ENCODE peak calls at places on chromosome 11, in eight cellular contexts. L is NCI-H2081 treated with DMSO at 0.1 percent for 48 hours; S is amniotic stem cell; E is NAMALWA; Y is CD8-positive, alpha-beta T cell; O is nucleus accumbens; C is NCI-H446 treated with DMSO at 0.1 percent for 48 hours; W is germinal center. Z is an unnamed sample.

GRCh38 chr11:78069465-78069864 is 5.8 kb downstream of the THRSP start:
- DNase-seq in L (no peak), S (no peak), E (peak; percentile 59), Y (no peak), O (no peak), C (no peak), W (no peak), Z (no peak)

GRCh38 chr11:5384335-5384734 is 723 bp downstream of the OR51M1 start:
- DNase-seq in L (no peak), S (no peak), E (no peak), Y (no peak), O (no peak), C (no peak), W (no peak), Z (no peak)

GRCh38 chr11:102117472-102118113 is 7.3 kb downstream of the YAP1 start:
- DNase-seq in L (no peak), S (no peak), E (no peak), Y (no peak), O (no peak), C (no peak), W (no peak), Z (no peak)

GRCh38 chr11:113817162-113817561 is 37.6 kb downstream of the CLDN25 start:
- DNase-seq in L (no peak), S (no peak), E (no peak), Y (no peak), O (no peak), C (no peak), W (no peak), Z (peak; percentile 51)

GRCh38 chr11:111777094-111778046 is 11.2 kb upstream of the PPP2R1B start:
- DNase-seq in L (peak; percentile 40), S (peak; percentile 53), E (peak; percentile 85), Y (peak; percentile 14), O (peak; percentile 11), C (peak; percentile 57), W (peak; percentile 57), Z (peak; percentile 71)

GRCh38 chr11:126122863-126123262 is 60.2 kb upstream of the CDON start:
- DNase-seq in L (no peak), S (no peak), E (no peak), Y (no peak), O (no peak), C (peak; percentile 29), W (no peak), Z (peak; percentile 21)

GRCh38 chr11:122963981-122964380 is 17.7 kb downstream of the BSX start:
- DNase-seq in L (no peak), S (no peak), E (no peak), Y (no peak), O (no peak), C (no peak), W (no peak), Z (no peak)

GRCh38 chr11:70467196-70468085 is 69.1 kb downstream of the CTTN start:
- DNase-seq in L (no peak), S (peak; percentile 19), E (peak; percentile 62), Y (peak; percentile 27), O (no peak), C (no peak), W (peak; percentile 57), Z (peak; percentile 89)

GRCh38 chr11:3136542-3137455 is 28.3 kb downstream of the OSBPL5 start:
- DNase-seq in L (no peak), S (no peak), E (no peak), Y (no peak), O (no peak), C (no peak), W (no peak), Z (peak; percentile 50)

GRCh38 chr11:114178656-114179055 is 117.5 kb upstream of the NNMT start:
- DNase-seq in L (no peak), S (no peak), E (no peak), Y (no peak), O (no peak), C (no peak), W (no peak), Z (no peak)

GRCh38 chr11:838441-839279 is 3.7 kb downstream of the POLR2L start:
- DNase-seq in L (no peak), S (no peak), E (peak; percentile 49), Y (no peak), O (no peak), C (no peak), W (no peak), Z (peak; percentile 86)

GRCh38 chr11:101686514-101686913 is 102.7 kb upstream of the TRPC6 start:
- DNase-seq in L (no peak), S (no peak), E (no peak), Y (no peak), O (no peak), C (peak; percentile 68), W (no peak), Z (peak; percentile 69)

GRCh38 chr11:15675683-15676082 is 561.0 kb downstream of the INSC start:
- DNase-seq in L (no peak), S (no peak), E (no peak), Y (no peak), O (no peak), C (no peak), W (no peak), Z (no peak)

GRCh38 chr11:78192223-78192719 is 3.6 kb downstream of the USP35 start:
- DNase-seq in L (no peak), S (no peak), E (no peak), Y (no peak), O (no peak), C (no peak), W (no peak), Z (peak; percentile 91)

GRCh38 chr11:68113986-68114385 is 7.2 kb downstream of the CHKA start:
- DNase-seq in L (no peak), S (no peak), E (no peak), Y (no peak), O (no peak), C (no peak), W (no peak), Z (no peak)

GRCh38 chr11:114606003-114606801 is 10.6 kb upstream of the NXPE4 start:
- DNase-seq in L (no peak), S (no peak), E (no peak), Y (no peak), O (no peak), C (no peak), W (no peak), Z (no peak)

GRCh38 chr11:62552465-62552782 is 5.8 kb upstream of the AHNAK start:
- DNase-seq in L (no peak), S (no peak), E (no peak), Y (no peak), O (no peak), C (peak; percentile 39), W (no peak), Z (peak; percentile 53)

GRCh38 chr11:122593473-122594420 is 61.8 kb upstream of the UBASH3B start:
- DNase-seq in L (no peak), S (no peak), E (no peak), Y (no peak), O (no peak), C (no peak), W (no peak), Z (no peak)

GRCh38 chr11:77126861-77127673 is 979 bp upstream of the MYO7A start:
- DNase-seq in L (no peak), S (no peak), E (peak; percentile 44), Y (peak; percentile 60), O (peak; percentile 55), C (no peak), W (peak; percentile 71), Z (peak; percentile 69)

GRCh38 chr11:17431139-17431538 is 42.7 kb upstream of the KCNJ11 start:
- DNase-seq in L (no peak), S (no peak), E (no peak), Y (no peak), O (no peak), C (no peak), W (no peak), Z (no peak)

GRCh38 chr11:15826008-15826650 is 530.2 kb downstream of the SOX6 start:
- DNase-seq in L (no peak), S (no peak), E (no peak), Y (no peak), O (no peak), C (no peak), W (no peak), Z (no peak)

GRCh38 chr11:12863605-12864121 is 145.5 kb upstream of the RASSF10 start:
- DNase-seq in L (no peak), S (no peak), E (no peak), Y (no peak), O (no peak), C (no peak), W (no peak), Z (no peak)